ENCODE peak calls at places on chromosomes 13 and 19, in four cellular contexts. One of them, this sample, is unnamed.

GRCh38 chr19:18049390-18049789 is 37.3 kb downstream of the IL12RB1 start:
- DNase-seq in mesenchymal stem cell: no peak
- DNase-seq in H9: no peak
- DNase-seq in neuronal stem cell: no peak
- DNase-seq in this sample: no peak

GRCh38 chr19:17402982-17403855 is 2.2 kb downstream of the BST2 start:
- DNase-seq in mesenchymal stem cell: peak
- DNase-seq in H9: peak
- DNase-seq in neuronal stem cell: peak
- DNase-seq in this sample: no peak

GRCh38 chr13:63088226-63088625 is 1672.6 kb upstream of the PCDH20 start:
- DNase-seq in neuronal stem cell: no peak
- DNase-seq in mesenchymal stem cell: peak
- DNase-seq in H9: no peak
- DNase-seq in this sample: no peak

GRCh38 chr13:42354246-42355117 is 82.5 kb downstream of the AKAP11 start:
- DNase-seq in mesenchymal stem cell: peak
- DNase-seq in H9: no peak
- DNase-seq in neuronal stem cell: no peak
- DNase-seq in this sample: no peak

GRCh38 chr19:28652790-28653189 is 560.2 kb downstream of the UQCRFS1 start:
- DNase-seq in mesenchymal stem cell: no peak
- DNase-seq in H9: no peak
- DNase-seq in neuronal stem cell: no peak
- DNase-seq in this sample: no peak

GRCh38 chr13:33934936-33935510 is 117.1 kb downstream of the RFC3 start:
- DNase-seq in mesenchymal stem cell: no peak
- DNase-seq in neuronal stem cell: no peak
- DNase-seq in H9: no peak
- DNase-seq in this sample: no peak

GRCh38 chr19:40219721-40220276 is 1.6 kb upstream of the TTC9B start:
- DNase-seq in neuronal stem cell: no peak
- DNase-seq in mesenchymal stem cell: peak
- DNase-seq in H9: no peak
- DNase-seq in this sample: peak

GRCh38 chr19:38149597-38149996 is 74.4 kb downstream of the DPF1 start:
- DNase-seq in neuronal stem cell: no peak
- DNase-seq in H9: no peak
- DNase-seq in mesenchymal stem cell: no peak
- DNase-seq in this sample: no peak

GRCh38 chr13:74575729-74576125 is 441.5 kb upstream of the KLF12 start:
- DNase-seq in mesenchymal stem cell: peak
- DNase-seq in neuronal stem cell: peak
- DNase-seq in H9: peak
- DNase-seq in this sample: no peak

GRCh38 chr19:58356971-58357797 is 3.9 kb upstream of the A1BG start:
- DNase-seq in mesenchymal stem cell: no peak
- DNase-seq in neuronal stem cell: no peak
- DNase-seq in H9: peak
- DNase-seq in this sample: no peak

GRCh38 chr19:57103573-57104277 is 16.1 kb upstream of the USP29 start:
- DNase-seq in H9: peak
- DNase-seq in neuronal stem cell: peak
- DNase-seq in mesenchymal stem cell: peak
- DNase-seq in this sample: peak

GRCh38 chr19:7730286-7731217 is 1.4 kb downstream of the CLEC4G start:
- DNase-seq in H9: no peak
- DNase-seq in neuronal stem cell: no peak
- DNase-seq in mesenchymal stem cell: no peak
- DNase-seq in this sample: no peak

GRCh38 chr13:33485247-33485646 is 199.7 kb upstream of the STARD13 start:
- DNase-seq in H9: no peak
- DNase-seq in neuronal stem cell: no peak
- DNase-seq in mesenchymal stem cell: no peak
- DNase-seq in this sample: no peak

GRCh38 chr19:57934820-57935665 is at the start of gene ZNF418:
- DNase-seq in mesenchymal stem cell: peak
- DNase-seq in neuronal stem cell: peak
- DNase-seq in H9: peak
- DNase-seq in this sample: peak

GRCh38 chr13:68927387-68928026 is 1180.1 kb upstream of the ATXN8OS start:
- DNase-seq in mesenchymal stem cell: peak
- DNase-seq in H9: peak
- DNase-seq in neuronal stem cell: peak
- DNase-seq in this sample: peak

GRCh38 chr19:17405250-17406038 is at the start of gene BST2:
- DNase-seq in H9: peak
- DNase-seq in neuronal stem cell: no peak
- DNase-seq in mesenchymal stem cell: peak
- DNase-seq in this sample: peak

GRCh38 chr13:58933475-58933874 is 1230.3 kb downstream of the DIAPH3 start:
- DNase-seq in neuronal stem cell: no peak
- DNase-seq in mesenchymal stem cell: no peak
- DNase-seq in H9: no peak
- DNase-seq in this sample: no peak

GRCh38 chr13:29566864-29567263 is 28.6 kb downstream of the SLC7A1 start:
- DNase-seq in neuronal stem cell: no peak
- DNase-seq in H9: no peak
- DNase-seq in mesenchymal stem cell: no peak
- DNase-seq in this sample: no peak

GRCh38 chr13:77434289-77434688 is 101.2 kb upstream of the SCEL start:
- DNase-seq in neuronal stem cell: no peak
- DNase-seq in mesenchymal stem cell: no peak
- DNase-seq in H9: no peak
- DNase-seq in this sample: no peak

GRCh38 chr13:109545964-109546363 is 240.4 kb downstream of the IRS2 start:
- DNase-seq in mesenchymal stem cell: no peak
- DNase-seq in neuronal stem cell: no peak
- DNase-seq in H9: no peak
- DNase-seq in this sample: no peak

GRCh38 chr13:108795841-108796240 is 166.4 kb downstream of the MYO16 start:
- DNase-seq in H9: no peak
- DNase-seq in neuronal stem cell: no peak
- DNase-seq in mesenchymal stem cell: peak
- DNase-seq in this sample: no peak

GRCh38 chr13:23796546-23796945 is 92.7 kb downstream of the MIPEP start:
- DNase-seq in H9: no peak
- DNase-seq in neuronal stem cell: no peak
- DNase-seq in mesenchymal stem cell: peak
- DNase-seq in this sample: no peak

GRCh38 chr19:53621885-53622710 is 9.7 kb upstream of the DPRX start:
- DNase-seq in neuronal stem cell: no peak
- DNase-seq in H9: no peak
- DNase-seq in mesenchymal stem cell: no peak
- DNase-seq in this sample: peak

GRCh38 chr13:58583961-58584360 is 952.4 kb downstream of the PCDH17 start:
- DNase-seq in neuronal stem cell: no peak
- DNase-seq in H9: no peak
- DNase-seq in mesenchymal stem cell: no peak
- DNase-seq in this sample: no peak

GRCh38 chr19:11377237-11377636 is 2.8 kb downstream of the SWSAP1 start:
- DNase-seq in neuronal stem cell: no peak
- DNase-seq in H9: no peak
- DNase-seq in mesenchymal stem cell: peak
- DNase-seq in this sample: no peak

DNA sequence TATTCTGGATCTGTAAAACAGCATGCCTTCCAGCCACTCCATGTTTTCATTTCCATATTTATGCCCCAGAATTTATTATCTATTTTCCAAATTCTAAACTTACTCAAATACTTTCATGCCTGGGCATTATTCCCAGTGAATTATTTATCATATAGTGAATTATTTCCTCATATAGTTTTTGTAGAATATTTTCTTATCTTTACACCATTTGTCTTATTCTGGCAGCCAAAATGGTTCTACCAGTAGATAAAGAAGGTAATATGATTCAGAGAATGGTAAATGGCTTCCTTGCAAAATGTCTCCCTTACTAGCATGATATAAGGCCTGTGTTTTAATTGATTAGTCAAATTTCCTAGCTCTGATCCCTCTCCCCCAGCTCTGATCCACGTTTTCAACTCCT is 305.8 kb downstream of the SPRY2 start:
- DNase-seq in H9: no peak
- DNase-seq in neuronal stem cell: no peak
- DNase-seq in mesenchymal stem cell: no peak
- DNase-seq in this sample: no peak
- H3K4ac ChIP-seq in H9: no peak
- H3K4ac ChIP-seq in neuronal stem cell: no peak
- H3K4ac ChIP-seq in mesenchymal stem cell: no peak
- H3K4ac ChIP-seq in this sample: no peak

GRCh38 chr19:2574971-2575630 is 99.2 kb downstream of the GADD45B start:
- DNase-seq in mesenchymal stem cell: no peak
- DNase-seq in H9: no peak
- DNase-seq in neuronal stem cell: no peak
- DNase-seq in this sample: no peak
- H3K4ac ChIP-seq in mesenchymal stem cell: no peak
- H3K4ac ChIP-seq in H9: no peak
- H3K4ac ChIP-seq in neuronal stem cell: no peak
- H3K4ac ChIP-seq in this sample: no peak

GRCh38 chr13:94596575-94596971 is 621 bp upstream of the TGDS start:
- DNase-seq in mesenchymal stem cell: no peak
- DNase-seq in neuronal stem cell: no peak
- DNase-seq in H9: no peak
- DNase-seq in this sample: no peak
- H3K4ac ChIP-seq in mesenchymal stem cell: peak
- H3K4ac ChIP-seq in neuronal stem cell: no peak
- H3K4ac ChIP-seq in H9: no peak
- H3K4ac ChIP-seq in this sample: no peak

GRCh38 chr19:13633522-13633922 is 127.2 kb upstream of the CACNA1A start:
- DNase-seq in mesenchymal stem cell: no peak
- DNase-seq in neuronal stem cell: no peak
- DNase-seq in H9: no peak
- DNase-seq in this sample: no peak
- H3K4ac ChIP-seq in mesenchymal stem cell: no peak
- H3K4ac ChIP-seq in neuronal stem cell: no peak
- H3K4ac ChIP-seq in H9: no peak
- H3K4ac ChIP-seq in this sample: no peak

DNA sequence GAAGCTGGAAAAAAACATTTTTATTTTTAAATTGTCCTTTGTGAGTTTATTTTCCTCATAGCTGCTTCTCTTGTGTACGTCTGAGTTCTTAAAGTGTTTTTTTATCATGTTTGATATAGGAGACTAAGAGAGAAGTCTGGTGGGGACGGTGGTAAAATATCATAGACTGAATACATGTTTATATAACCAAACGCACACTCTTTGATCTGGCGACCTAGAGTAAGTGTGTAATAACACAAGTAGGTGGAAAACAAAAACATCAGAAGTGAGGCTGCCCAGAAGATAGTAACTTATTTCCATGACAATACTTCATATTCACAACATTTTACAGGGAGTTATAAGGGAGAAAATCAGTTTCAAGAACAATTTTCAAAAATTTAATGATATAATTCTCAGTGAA is 118.2 kb upstream of the POSTN start:
- DNase-seq in neuronal stem cell: no peak
- DNase-seq in H9: no peak
- DNase-seq in mesenchymal stem cell: no peak
- DNase-seq in this sample: no peak
- H3K4ac ChIP-seq in neuronal stem cell: no peak
- H3K4ac ChIP-seq in H9: no peak
- H3K4ac ChIP-seq in mesenchymal stem cell: no peak
- H3K4ac ChIP-seq in this sample: no peak

This sample was measured in trophoblast cell.